ENCODE peak calls at places on chromosome 7, in four cellular contexts. A is GM23338, G is GM23248, E is PC-9. V is an unnamed sample.

GRCh38 chr7:81990395-81990794 is 220.5 kb upstream of the HGF start:
- DNase-seq in A (no peak), G (peak; percentile 71), E (no peak), V (no peak)

GRCh38 chr7:12594122-12594897 is 23.8 kb downstream of the SCIN start:
- DNase-seq in G (peak; percentile 47), E (no peak), A (no peak), V (no peak)

GRCh38 chr7:5494683-5495561 is 71.3 kb upstream of the TNRC18 start:
- DNase-seq in G (peak; percentile 89), E (peak; percentile 95), A (peak; percentile 94), V (peak; percentile 92)

GRCh38 chr7:15461576-15461975 is 100.2 kb downstream of the AGMO start:
- DNase-seq in G (peak; percentile 84), E (no peak), A (no peak), V (peak; percentile 4)

GRCh38 chr7:143145-143751 is 49.1 kb upstream of the FAM20C start:
- DNase-seq in G (no peak), A (no peak), E (no peak), V (no peak)

GRCh38 chr7:100061518-100062193 is 12.1 kb downstream of the ZSCAN21 start:
- DNase-seq in A (no peak), G (no peak), E (no peak), V (no peak)

GRCh38 chr7:149525280-149525679 is 27.7 kb upstream of the ZNF746 start:
- DNase-seq in E (no peak), G (no peak), A (no peak), V (no peak)

GRCh38 chr7:65449505-65449852 is 75.8 kb downstream of the ZNF92 start:
- DNase-seq in A (no peak), E (no peak), G (no peak), V (no peak)

GRCh38 chr7:68319061-68319460 is 1279.2 kb upstream of the AUTS2 start:
- DNase-seq in G (no peak), A (no peak), E (no peak), V (no peak)

GRCh38 chr7:112546723-112547513 is 66.1 kb downstream of the LSMEM1 start:
- DNase-seq in E (no peak), A (peak; percentile 76), G (no peak), V (no peak)

GRCh38 chr7:94514140-94514889 is 4.7 kb downstream of the CASD1 start:
- DNase-seq in G (no peak), E (no peak), A (no peak), V (no peak)

GRCh38 chr7:148412691-148413090 is 177.9 kb upstream of the C7orf33 start:
- DNase-seq in G (no peak), E (no peak), A (no peak), V (no peak)

GRCh38 chr7:148408307-148408706 is 182.3 kb upstream of the C7orf33 start:
- DNase-seq in A (no peak), G (no peak), E (no peak), V (no peak)

GRCh38 chr7:148410905-148411304 is 179.7 kb upstream of the C7orf33 start:
- DNase-seq in G (no peak), E (no peak), A (no peak), V (no peak)
- H3K9me2 ChIP-seq in G (no peaks in the 10 kb centered on the region), E (no peaks in the 10 kb centered on the region), A (no peaks in the 10 kb centered on the region), V (no peaks in the 10 kb centered on the region)

GRCh38 chr7:92835140-92835850 is 1.1 kb downstream of the CDK6 start:
- DNase-seq in A (peak; percentile 93), G (peak; percentile 88), E (peak; percentile 73), V (peak; percentile 78)
- TF ChIP-seq EZH2 in A (no peak), G (no peak), E (no peak), V (no peak)

DNA sequence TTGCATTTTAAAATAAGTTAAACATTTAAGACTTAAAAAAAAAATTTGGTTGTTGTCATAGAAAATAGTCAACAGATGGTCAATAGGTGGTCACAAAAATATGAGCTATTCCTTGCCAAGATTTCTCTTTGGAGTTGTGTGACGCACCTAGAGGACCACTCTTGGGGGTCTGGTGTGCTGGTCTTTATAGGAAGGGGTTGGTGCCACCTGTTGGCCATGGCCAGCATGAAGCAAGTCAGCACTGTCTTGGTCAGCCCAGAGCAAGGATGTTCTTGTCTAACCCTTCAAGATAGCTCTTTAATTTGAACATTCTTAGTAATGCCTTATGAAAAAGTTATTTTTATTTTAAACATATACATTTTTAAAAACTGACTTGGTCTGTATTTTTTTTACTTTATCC is 267.9 kb upstream of the CNTNAP2 start:
- DNase-seq in E (peak; percentile 13), A (peak; percentile 39), G (no peak), V (peak; percentile 29)
- H3K9me2 ChIP-seq in E (no peaks in the 10 kb centered on the region), A (no peaks in the 10 kb centered on the region), G (no peaks in the 10 kb centered on the region), V (no peaks in the 10 kb centered on the region)

GRCh38 chr7:157097569-157097968 is 41.2 kb upstream of the UBE3C start:
- DNase-seq in G (no peak), E (no peak), A (no peak), V (no peak)
- TF ChIP-seq EZH2 in G (no peak), E (no peak), A (no peak), V (no peak)

DNA sequence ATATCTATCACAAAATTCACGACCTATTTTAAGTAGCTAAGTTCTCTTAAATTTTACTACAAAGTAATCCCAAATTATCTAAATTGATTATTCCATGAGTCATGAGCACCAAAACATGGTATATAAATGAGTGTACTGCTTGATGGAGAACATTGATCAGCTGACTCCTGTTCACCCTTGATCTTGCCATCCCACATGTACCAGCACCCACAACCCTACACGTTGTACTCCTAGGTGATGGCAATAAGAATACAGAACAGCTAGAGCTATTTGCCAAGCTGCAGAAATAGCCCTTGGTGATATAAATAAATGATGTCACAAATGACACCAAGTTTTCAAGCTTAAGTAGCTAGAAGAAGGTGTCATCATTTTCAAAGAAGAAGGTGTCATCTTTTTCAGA is 235.5 kb downstream of the GRM8 start:
- DNase-seq in G (no peak), E (no peak), A (no peak), V (no peak)
- H3K9me2 ChIP-seq in G (no peaks in the 10 kb centered on the region), E (no peaks in the 10 kb centered on the region), A (no peaks in the 10 kb centered on the region), V (no peaks in the 10 kb centered on the region)